ENCODE peak calls at places on chromosome 11, in eight cellular contexts. S is cardiac muscle cell; P is tibial nerve; F is esophagus squamous epithelium; O is CD4-positive, CD25-positive, alpha-beta regulatory T cell; U is suprapubic skin; R is lung; K is adrenal gland. H is an unnamed sample. For H3K36me3 and H3K9me3, the result is how much of the 10 kb centered on the place peaks cover.

GRCh38 chr11:66713746-66714480 is 15.1 kb downstream of the SPTBN2 start:
- DNase-seq in S (no peak), P (no peak), F (no peak), O (no peak), U (no peak), R (no peak), K (no peak), H (no peak)

GRCh38 chr11:131601586-131601985 is 231.2 kb downstream of the NTM start:
- DNase-seq in S (no peak), P (no peak), F (no peak), O (no peak), U (no peak), R (no peak), K (no peak), H (no peak)

GRCh38 chr11:65506316-65506769 is 7.5 kb downstream of the MALAT1 start:
- DNase-seq in S (no peak), P (no peak), F (no peak), O (no peak), U (peak), R (no peak), K (no peak), H (no peak)

GRCh38 chr11:78350646-78351165 is 66.9 kb downstream of the GAB2 start:
- DNase-seq in S (peak), P (peak), F (no peak), O (no peak), U (no peak), R (no peak), K (no peak), H (no peak)

GRCh38 chr11:33801821-33802413 is 27.6 kb upstream of the FBXO3 start:
- DNase-seq in S (no peak), P (no peak), F (no peak), O (no peak), U (no peak), R (no peak), K (no peak), H (no peak)

GRCh38 chr11:73157141-73158010 is 15.3 kb upstream of the FCHSD2 start:
- DNase-seq in S (peak), P (no peak), F (no peak), O (no peak), U (no peak), R (no peak), K (peak), H (no peak)

GRCh38 chr11:9341638-9342137 is 27.3 kb upstream of the TMEM41B start:
- DNase-seq in S (no peak), P (no peak), F (no peak), O (no peak), U (no peak), R (no peak), K (no peak), H (no peak)

GRCh38 chr11:57792060-57792541 is 30.5 kb downstream of the CTNND1 start:
- DNase-seq in S (peak), P (peak), F (peak), O (peak), U (no peak), R (peak), K (peak), H (no peak)

GRCh38 chr11:76695133-76695532 is 24.6 kb upstream of the LRRC32 start:
- DNase-seq in S (no peak), P (no peak), F (no peak), O (no peak), U (no peak), R (no peak), K (no peak), H (no peak)

GRCh38 chr11:79309402-79309801 is 131.4 kb downstream of the TENM4 start:
- DNase-seq in S (no peak), P (no peak), F (no peak), O (no peak), U (no peak), R (no peak), K (peak), H (no peak)

GRCh38 chr11:28632338-28632737 is 524.1 kb downstream of the METTL15 start:
- DNase-seq in S (no peak), P (no peak), F (no peak), O (no peak), U (no peak), R (no peak), K (no peak), H (no peak)

GRCh38 chr11:86610559-86611341 is 61.7 kb downstream of the ME3 start:
- DNase-seq in S (no peak), P (no peak), F (no peak), O (no peak), U (no peak), R (no peak), K (no peak), H (no peak)

GRCh38 chr11:106397787-106398355 is 320.4 kb downstream of the AASDHPPT start:
- DNase-seq in S (no peak), P (no peak), F (no peak), O (no peak), U (no peak), R (no peak), K (no peak), H (no peak)

GRCh38 chr11:84558085-84558905 is 1068.8 kb downstream of the DLG2 start:
- DNase-seq in S (peak), P (peak), F (no peak), O (no peak), U (no peak), R (no peak), K (peak), H (no peak)

GRCh38 chr11:65436412-65437032 is 13.9 kb downstream of the NEAT1 start:
- DNase-seq in S (peak), P (no peak), F (no peak), O (no peak), U (peak), R (no peak), K (peak), H (no peak)

GRCh38 chr11:34644669-34645406 is 23.9 kb downstream of the EHF start:
- DNase-seq in S (peak), P (no peak), F (no peak), O (no peak), U (no peak), R (no peak), K (no peak), H (no peak)

GRCh38 chr11:16883179-16883578 is 131.0 kb downstream of the PLEKHA7 start:
- DNase-seq in S (no peak), P (no peak), F (no peak), O (no peak), U (no peak), R (peak), K (peak), H (no peak)
- H3K36me3 ChIP-seq in S (under half), P (under half), F (under half), O (under half), U (under half), R (under half), K (under half), H (under half)

GRCh38 chr11:1162153-1162497 is 4.4 kb downstream of the MUC5AC start:
- DNase-seq in S (no peak), P (no peak), F (no peak), O (no peak), U (peak), R (no peak), K (no peak), H (no peak)
- H3K9me3 ChIP-seq in S (under half), P (under half), F (under half), O (under half), U (under half), R (under half), K (under half), H (under half)

GRCh38 chr11:706957-707816 is 1.2 kb downstream of the EPS8L2 start:
- DNase-seq in S (no peak), P (no peak), F (no peak), O (no peak), U (peak), R (peak), K (peak), H (no peak)

GRCh38 chr11:707817-708420 is 1.9 kb downstream of the EPS8L2 start:
- DNase-seq in S (no peak), P (no peak), F (no peak), O (no peak), U (peak), R (peak), K (no peak), H (no peak)

GRCh38 chr11:704799-705645 is 1.0 kb upstream of the EPS8L2 start:
- DNase-seq in S (no peak), P (no peak), F (no peak), O (no peak), U (peak), R (peak), K (no peak), H (no peak)

GRCh38 chr11:705646-706438 is at the start of gene EPS8L2:
- DNase-seq in S (no peak), P (no peak), F (no peak), O (no peak), U (peak), R (peak), K (no peak), H (no peak)

GRCh38 chr11:706439-706956 is 467 bp downstream of the EPS8L2 start:
- DNase-seq in S (peak), P (no peak), F (no peak), O (no peak), U (peak), R (no peak), K (peak), H (no peak)
- H3K4me3 ChIP-seq in S (peak), P (peak), F (peak), O (no peak), U (peak), R (peak), K (no peak), H (peak)

GRCh38 chr11:128886401-128887119 is 4.6 kb upstream of the KCNJ5 start:
- DNase-seq in S (no peak), P (no peak), F (no peak), O (no peak), U (no peak), R (no peak), K (peak), H (no peak)

GRCh38 chr11:128882451-128882850 is 8.7 kb upstream of the KCNJ5 start:
- DNase-seq in S (no peak), P (no peak), F (no peak), O (no peak), U (no peak), R (no peak), K (no peak), H (no peak)

GRCh38 chr11:128884703-128885338 is 6.3 kb upstream of the KCNJ5 start:
- DNase-seq in S (peak), P (peak), F (no peak), O (peak), U (no peak), R (peak), K (peak), H (no peak)

GRCh38 chr11:128881221-128881620 is 9.9 kb upstream of the KCNJ5 start:
- DNase-seq in S (no peak), P (no peak), F (no peak), O (no peak), U (no peak), R (no peak), K (no peak), H (no peak)

DNA sequence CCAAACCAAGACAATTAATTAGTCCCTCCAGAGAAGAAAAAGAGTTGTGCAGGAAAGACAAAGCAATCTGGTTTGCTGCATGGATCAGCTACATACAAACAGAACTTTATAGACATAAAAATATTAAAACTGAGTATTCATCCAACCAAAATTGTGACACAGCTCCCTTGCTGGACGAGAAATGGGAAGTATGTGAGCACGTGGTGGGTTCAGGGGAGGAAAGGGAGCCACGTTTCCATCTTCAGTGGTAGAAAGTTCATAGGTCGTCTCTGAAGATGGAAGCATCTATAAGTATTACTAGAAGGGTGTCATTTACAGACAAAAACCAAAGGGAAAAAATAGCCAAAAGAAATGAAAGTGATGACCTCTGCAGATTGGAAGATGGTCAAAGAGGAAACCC is 7.1 kb upstream of the KCNJ5 start:
- DNase-seq in S (no peak), P (no peak), F (no peak), O (no peak), U (no peak), R (no peak), K (no peak), H (no peak)
- H3K36me3 ChIP-seq in S (under half), P (under half), F (under half), O (under half), U (under half), R (under half), K (under half), H (under half)

GRCh38 chr11:70680781-70681281 is 282.5 kb downstream of the CTTN start:
- DNase-seq in S (no peak), P (no peak), F (no peak), O (no peak), U (no peak), R (no peak), K (no peak), H (no peak)

GRCh38 chr11:70682056-70682455 is 283.7 kb downstream of the CTTN start:
- DNase-seq in S (no peak), P (no peak), F (no peak), O (no peak), U (no peak), R (no peak), K (no peak), H (no peak)

GRCh38 chr11:70677232-70677916 is 279.0 kb downstream of the CTTN start:
- DNase-seq in S (no peak), P (no peak), F (no peak), O (no peak), U (no peak), R (no peak), K (no peak), H (no peak)

GRCh38 chr11:70675697-70676374 is 277.5 kb downstream of the CTTN start:
- DNase-seq in S (no peak), P (no peak), F (no peak), O (no peak), U (no peak), R (no peak), K (no peak), H (no peak)

DNA sequence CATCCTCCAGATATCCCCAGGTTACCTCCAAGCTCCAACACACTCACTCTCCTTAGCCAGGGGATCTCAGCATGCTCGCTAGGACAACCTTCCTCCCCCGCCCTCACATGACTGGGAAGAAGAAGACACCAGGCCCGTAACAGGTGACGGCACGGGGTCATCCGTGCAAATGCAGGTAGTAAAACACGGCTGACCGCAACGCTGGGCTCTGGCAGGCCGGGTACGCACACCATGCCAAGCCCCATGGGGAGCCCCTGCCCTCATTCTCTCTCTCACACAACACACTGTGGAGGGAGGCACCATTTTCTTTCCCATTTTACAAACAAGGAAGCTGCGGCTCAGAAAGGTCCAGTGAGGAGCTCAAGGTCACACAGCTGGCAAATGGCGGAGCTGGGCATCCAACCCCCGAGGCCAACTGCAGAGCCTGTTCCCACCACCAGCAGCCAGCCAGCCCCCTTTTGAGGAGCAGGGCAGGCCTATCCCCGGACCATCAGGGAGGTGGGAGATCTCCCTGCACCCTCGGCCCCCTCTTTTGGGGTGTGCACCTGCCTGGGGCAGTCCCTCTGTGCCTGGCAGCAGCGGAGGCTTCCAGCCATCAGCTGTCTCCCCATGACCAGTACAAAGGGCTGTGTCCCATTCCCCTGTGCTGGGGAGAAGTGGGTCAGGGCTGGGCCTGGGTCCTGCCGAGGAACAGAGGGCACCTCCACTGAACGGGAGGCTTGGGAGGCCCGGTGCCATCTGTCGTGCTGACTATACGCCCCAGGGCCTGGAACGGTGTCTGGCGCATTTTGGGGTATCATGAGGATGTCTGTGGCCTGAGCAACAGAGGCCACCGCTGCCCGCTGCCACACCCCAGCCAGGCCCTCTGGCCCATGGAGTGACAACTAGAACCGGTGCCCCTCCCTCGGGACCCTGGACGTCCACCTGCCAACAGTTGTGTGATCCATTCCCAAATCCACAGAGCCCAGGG is 280.9 kb downstream of the CTTN start:
- DNase-seq in S (no peak), P (no peak), F (no peak), O (no peak), U (no peak), R (no peak), K (no peak), H (no peak)
- H3K9me3 ChIP-seq in S (under half), P (under half), F (under half), O (under half), U (under half), R (under half), K (under half), H (under half)

H was measured in iPS DF 6.9.